ENCODE peak calls at places on chromosomes 4 and X, in seven cellular contexts. M is retina, D is GM04504, I is fibroblast of lung, N is mammary epithelial cell, W is NCI-H2081, J is Panc1. B is an unnamed sample.

GRCh38 chr4:3399277-3400194 is 42.2 kb upstream of the HGFAC start:
- DNase-seq in I (peak), D (no peak), N (peak), J (no peak), W (no peak), M (no peak), B (peak)

GRCh38 chr4:159765402-159765801 is 662.5 kb downstream of the RAPGEF2 start:
- DNase-seq in D (no peak), M (no peak), I (no peak), W (no peak), J (no peak), N (peak), B (no peak)

GRCh38 chrX:46678232-46678631 is 80.7 kb downstream of the SLC9A7 start:
- DNase-seq in W (no peak), I (no peak), N (no peak), J (no peak), D (no peak), M (no peak), B (no peak)

GRCh38 chrX:56763556-56764152 is 34.6 kb downstream of the NBDY start:
- DNase-seq in D (peak), I (no peak), N (peak), W (no peak), J (no peak), M (peak), B (no peak)

GRCh38 chrX:136227948-136228584 is 23.1 kb downstream of the MAP7D3 start:
- DNase-seq in M (no peak), N (no peak), D (no peak), W (no peak), I (no peak), J (no peak), B (no peak)

GRCh38 chr4:8329859-8330761 is 60.6 kb downstream of the HTRA3 start:
- DNase-seq in J (no peak), W (no peak), D (no peak), N (no peak), M (no peak), I (no peak), B (no peak)

GRCh38 chrX:46665232-46666162 is 91.9 kb downstream of the CHST7 start:
- DNase-seq in M (no peak), D (no peak), J (no peak), N (peak), W (no peak), I (no peak), B (no peak)

GRCh38 chrX:287670-288069 is 6.5 kb downstream of the PLCXD1 start:
- DNase-seq in D (no peak), W (no peak), M (no peak), N (no peak), J (no peak), I (no peak), B (peak)

GRCh38 chr4:87839309-87839946 is 6.7 kb downstream of the MEPE start:
- DNase-seq in W (peak), N (peak), M (peak), J (no peak), D (no peak), I (peak), B (peak)

GRCh38 chrX:134524181-134524580 is 64.2 kb downstream of the HPRT1 start:
- DNase-seq in N (no peak), I (no peak), J (no peak), M (no peak), W (no peak), D (no peak), B (no peak)

GRCh38 chrX:119688856-119689455 is 4.0 kb downstream of the SEPTIN6 start:
- DNase-seq in I (no peak), M (no peak), W (no peak), N (no peak), J (no peak), D (no peak), B (peak)

GRCh38 chr4:54118850-54119589 is 19.1 kb downstream of the GSX2 start:
- DNase-seq in I (no peak), D (no peak), W (no peak), M (no peak), J (no peak), N (no peak), B (no peak)

GRCh38 chr4:183721207-183722081 is 62.4 kb downstream of the TRAPPC11 start:
- DNase-seq in W (no peak), J (peak), D (no peak), M (peak), N (no peak), I (peak), B (no peak)

GRCh38 chr4:86894465-86894864 is 2.2 kb upstream of the C4orf36 start:
- DNase-seq in D (no peak), J (no peak), N (no peak), M (no peak), W (no peak), I (no peak), B (no peak)

GRCh38 chr4:128600410-128600809 is 209.1 kb upstream of the JADE1 start:
- DNase-seq in W (no peak), M (no peak), D (no peak), J (no peak), N (peak), I (peak), B (no peak)

GRCh38 chrX:154800508-154801207 is 4.6 kb downstream of the MPP1 start:
- DNase-seq in J (no peak), N (no peak), W (peak), D (no peak), I (no peak), M (no peak), B (no peak)

GRCh38 chrX:28391528-28391927 is 195.7 kb upstream of the IL1RAPL1 start:
- DNase-seq in N (no peak), M (no peak), I (peak), D (no peak), J (no peak), W (no peak), B (no peak)

GRCh38 chr4:335515-335914 is 2.1 kb upstream of the ZNF141 start:
- DNase-seq in J (no peak), W (no peak), D (no peak), M (no peak), I (no peak), N (no peak), B (no peak)

GRCh38 chr4:76495166-76495565 is 60.1 kb downstream of the SHROOM3 start:
- DNase-seq in I (no peak), N (no peak), M (no peak), J (no peak), D (no peak), W (no peak), B (no peak)

GRCh38 chrX:71941145-71941544 is 30.5 kb downstream of the NHSL2 start:
- DNase-seq in J (no peak), D (no peak), M (no peak), N (no peak), W (no peak), I (no peak), B (no peak)

GRCh38 chr4:57309658-57310057 is 199.5 kb upstream of the IGFBP7 start:
- DNase-seq in D (no peak), N (no peak), J (no peak), W (no peak), I (no peak), M (no peak), B (no peak)

GRCh38 chrX:53211391-53211978 is 13.5 kb downstream of the KDM5C start:
- DNase-seq in J (no peak), I (no peak), W (no peak), D (no peak), N (peak), M (no peak), B (no peak)

GRCh38 chrX:153502131-153502530 is 7.4 kb downstream of the BGN start:
- DNase-seq in M (no peak), D (no peak), I (no peak), J (no peak), N (no peak), W (no peak), B (no peak)

GRCh38 chr4:185779520-185779919 is 32.5 kb downstream of the SORBS2 start:
- DNase-seq in N (no peak), I (no peak), J (no peak), M (no peak), D (no peak), W (no peak), B (no peak)

B was measured in NAMALWA.